ENCODE peak calls at places on chromosomes 13 and 19, in five cellular contexts. B is mucosa of gallbladder, N is NCI-H345, A is uterus, J is cardiac fibroblast. R is an unnamed sample.

GRCh38 chr13:22770891-22771290 is 409.9 kb upstream of the SGCG start:
- DNase-seq in B (no peak), N (no peak), A (no peak), J (no peak), R (no peak)

GRCh38 chr13:98697833-98698232 is 54.6 kb downstream of the SLC15A1 start:
- DNase-seq in B (no peak), N (no peak), A (no peak), J (no peak), R (no peak)

GRCh38 chr13:29513002-29513980 is 82.2 kb downstream of the SLC7A1 start:
- DNase-seq in B (no peak), N (no peak), A (no peak), J (no peak), R (no peak)

GRCh38 chr13:27395007-27395510 is 29.4 kb upstream of the GTF3A start:
- DNase-seq in B (no peak), N (no peak), A (no peak), J (no peak), R (no peak)

GRCh38 chr19:57031156-57031555 is 88.6 kb upstream of the USP29 start:
- DNase-seq in B (no peak), N (no peak), A (no peak), J (no peak), R (no peak)

GRCh38 chr13:50914848-50915247 is 5.3 kb downstream of the RNASEH2B start:
- DNase-seq in B (no peak), N (no peak), A (no peak), J (peak), R (peak)

GRCh38 chr13:110306960-110307696 is at the start of the genes COL4A1 and COL4A2:
- DNase-seq in B (peak), N (peak), A (peak), J (peak), R (peak)

GRCh38 chr13:49869514-49869913 is 66.6 kb downstream of the SPRYD7 start:
- DNase-seq in B (no peak), N (no peak), A (no peak), J (peak), R (no peak)

GRCh38 chr19:38004505-38005223 is 97.7 kb downstream of the SIPA1L3 start:
- DNase-seq in B (peak), N (peak), A (peak), J (peak), R (peak)

GRCh38 chr13:47829684-47830083 is 171.4 kb downstream of the SUCLA2 start:
- DNase-seq in B (no peak), N (no peak), A (no peak), J (peak), R (no peak)

GRCh38 chr13:28349901-28350654 is 144.8 kb downstream of the FLT1 start:
- DNase-seq in B (no peak), N (no peak), A (no peak), J (no peak), R (no peak)

GRCh38 chr19:33241091-33241529 is 15.5 kb upstream of the SLC7A10 start:
- DNase-seq in B (no peak), N (no peak), A (no peak), J (no peak), R (no peak)

GRCh38 chr19:16836115-16836905 is 7.1 kb downstream of the SIN3B start:
- DNase-seq in B (no peak), N (no peak), A (peak), J (peak), R (no peak)

GRCh38 chr19:35774274-35775045 is 904 bp upstream of the ARHGAP33 start:
- DNase-seq in B (no peak), N (no peak), A (no peak), J (no peak), R (no peak)

GRCh38 chr19:34120846-34121639 is 51.3 kb upstream of the LSM14A start:
- DNase-seq in B (no peak), N (no peak), A (no peak), J (peak), R (no peak)

GRCh38 chr13:74026753-74027152 is 107.5 kb downstream of the KLF12 start:
- DNase-seq in B (no peak), N (no peak), A (no peak), J (peak), R (peak)

GRCh38 chr13:50650936-50651638 is 192.4 kb downstream of the DLEU7 start:
- DNase-seq in B (no peak), N (peak), A (no peak), J (peak), R (no peak)

GRCh38 chr19:2587001-2587719 is 111.2 kb downstream of the GADD45B start:
- DNase-seq in B (no peak), N (no peak), A (no peak), J (peak), R (no peak)

GRCh38 chr13:54949735-54950134 is 1921.1 kb downstream of the OLFM4 start:
- DNase-seq in B (no peak), N (no peak), A (no peak), J (no peak), R (no peak)

GRCh38 chr13:113666951-113667701 is at the start of gene GRK1:
- DNase-seq in B (no peak), N (no peak), A (peak), J (no peak), R (no peak)

GRCh38 chr13:34731486-34731885 is 210.6 kb upstream of the NBEA start:
- DNase-seq in B (no peak), N (no peak), A (no peak), J (no peak), R (no peak)

GRCh38 chr13:95300625-95301134 is 571 bp downstream of the ABCC4 start:
- DNase-seq in B (peak), N (peak), A (peak), J (peak), R (peak)

GRCh38 chr19:44824758-44825157 is 15.9 kb downstream of the BCAM start:
- DNase-seq in B (no peak), N (peak), A (no peak), J (no peak), R (no peak)

GRCh38 chr13:48646791-48647190 is 6.9 kb upstream of the CYSLTR2 start:
- DNase-seq in B (no peak), N (no peak), A (no peak), J (no peak), R (no peak)

GRCh38 chr13:33276581-33276980 is 9.0 kb downstream of the STARD13 start:
- DNase-seq in B (no peak), N (no peak), A (no peak), J (peak), R (peak)

GRCh38 chr19:4181053-4181508 is 1.3 kb downstream of the SIRT6 start:
- DNase-seq in B (no peak), N (no peak), A (no peak), J (no peak), R (no peak)

GRCh38 chr19:55133639-55134444 is 15.2 kb downstream of the TNNT1 start:
- DNase-seq in B (no peak), N (no peak), A (no peak), J (no peak), R (no peak)

GRCh38 chr13:100527644-100528043 is 60.9 kb downstream of the GGACT start:
- DNase-seq in B (no peak), N (no peak), A (no peak), J (no peak), R (no peak)

GRCh38 chr19:10516671-10517286 is 468 bp downstream of the S1PR5 start:
- DNase-seq in B (no peak), N (peak), A (no peak), J (peak), R (peak)

GRCh38 chr19:58554494-58555368 is at the start of gene CHMP2A:
- DNase-seq in B (peak), N (no peak), A (peak), J (peak), R (peak)

GRCh38 chr19:37931941-37932655 is 25.1 kb downstream of the SIPA1L3 start:
- DNase-seq in B (peak), N (peak), A (no peak), J (peak), R (peak)

GRCh38 chr19:51607077-51607476 is 23.1 kb downstream of the SIGLEC5 start:
- DNase-seq in B (no peak), N (no peak), A (no peak), J (no peak), R (no peak)